ENCODE peak calls at places on chromosomes 1 and 21, in five cellular contexts. S, K, J, F and L are unnamed samples.

GRCh38 chr1:219555802-219556201 is 57.1 kb downstream of the ZC3H11B start:
- DNase-seq in K (no peak), J (peak; percentile 41), F (no peak), S (no peak), L (no peak)

GRCh38 chr1:207873055-207873890 is 37.7 kb downstream of the CD34 start:
- DNase-seq in F (peak; percentile 31), K (no peak), J (no peak), S (no peak), L (peak; percentile 72)

GRCh38 chr1:24915819-24916602 is 14.1 kb downstream of the RUNX3 start:
- DNase-seq in S (no peak), K (no peak), J (no peak), F (peak; percentile 79), L (no peak)

GRCh38 chr1:65164633-65165032 is 16.6 kb downstream of the AK4 start:
- DNase-seq in F (no peak), J (no peak), S (no peak), K (no peak), L (no peak)

GRCh38 chr21:26144026-26144425 is 26.5 kb downstream of the APP start:
- DNase-seq in K (no peak), J (no peak), S (no peak), F (no peak), L (no peak)

GRCh38 chr21:41947596-41948403 is 6.0 kb downstream of the C2CD2 start:
- DNase-seq in K (no peak), J (no peak), S (no peak), F (no peak), L (no peak)

GRCh38 chr1:119387858-119388257 is 19.3 kb downstream of the HAO2 start:
- DNase-seq in K (no peak), J (no peak), F (peak; percentile 51), S (no peak), L (no peak)

GRCh38 chr1:81760487-81761097 is 40.1 kb upstream of the ADGRL2 start:
- DNase-seq in S (no peak), J (peak; percentile 3), F (no peak), K (no peak), L (no peak)

GRCh38 chr1:154176341-154176740 is 15.6 kb downstream of the TPM3 start:
- DNase-seq in K (no peak), F (no peak), J (peak; percentile 63), S (no peak), L (no peak)

GRCh38 chr1:89198500-89199072 is at the start of gene GBP4:
- DNase-seq in S (peak; percentile 22), J (no peak), F (peak; percentile 54), K (no peak), L (no peak)

GRCh38 chr1:23057301-23057700 is 38.0 kb downstream of the KDM1A start:
- DNase-seq in J (no peak), S (no peak), F (no peak), K (no peak), L (no peak)

GRCh38 chr1:243465738-243466137 is 209.9 kb downstream of the SDCCAG8 start:
- DNase-seq in K (no peak), S (no peak), F (no peak), J (no peak), L (no peak)

GRCh38 chr1:209249785-209250441 is 333.6 kb upstream of the CAMK1G start:
- DNase-seq in F (no peak), K (no peak), S (no peak), J (no peak), L (no peak)

GRCh38 chr1:45973106-45973505 is 159.3 kb downstream of the PIK3R3 start:
- DNase-seq in S (no peak), F (no peak), J (no peak), K (no peak), L (no peak)

GRCh38 chr1:93651695-93652094 is 29.9 kb downstream of the BCAR3 start:
- DNase-seq in K (no peak), J (no peak), F (no peak), S (no peak), L (no peak)

GRCh38 chr1:194843077-194843476 is 1656.7 kb upstream of the B3GALT2 start:
- DNase-seq in K (no peak), F (no peak), J (no peak), S (no peak), L (no peak)

GRCh38 chr21:45699251-45699942 is 55.9 kb downstream of the PCBP3 start:
- DNase-seq in F (no peak), K (no peak), S (no peak), J (no peak), L (no peak)

DNA sequence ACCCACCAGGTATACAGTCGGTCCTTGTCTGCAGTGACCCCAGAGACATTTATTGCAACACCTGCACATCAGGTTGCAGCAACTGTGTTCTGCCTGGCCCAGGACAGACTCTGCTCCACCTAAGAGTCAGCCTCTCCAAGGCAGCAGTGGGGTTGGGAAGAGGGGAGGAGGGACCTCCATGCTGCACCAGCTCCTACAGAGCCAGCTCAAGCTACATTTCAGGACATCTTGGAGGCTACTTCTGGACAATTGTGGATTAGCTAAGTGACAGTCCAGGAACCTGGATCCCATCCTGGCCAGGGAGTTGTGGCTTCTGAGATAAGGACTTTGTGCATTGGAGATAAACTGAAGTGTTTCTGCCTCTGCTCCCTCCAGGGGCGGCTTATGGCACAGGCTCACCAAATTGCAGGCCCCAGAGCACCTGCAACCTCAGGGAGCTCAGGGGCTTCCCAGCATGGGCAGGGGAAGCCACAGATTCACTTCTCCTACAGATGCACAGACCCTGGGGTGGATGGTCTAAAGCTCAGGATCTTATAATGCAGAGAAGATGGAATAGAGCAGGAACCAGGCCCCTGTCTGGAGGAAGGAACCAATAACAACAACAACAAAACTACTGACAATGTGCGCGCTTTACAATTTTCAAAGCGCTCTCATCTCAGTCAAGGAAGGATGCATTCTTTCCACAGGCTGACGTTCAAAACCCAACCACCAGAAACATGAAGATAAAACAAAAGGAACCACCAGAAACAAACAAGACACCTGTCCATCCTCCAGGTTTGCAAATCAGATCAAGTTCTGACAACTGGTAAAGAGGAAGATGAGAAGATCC is 120.8 kb upstream of the IRF2BP2 start:
- DNase-seq in S (no peak), K (no peak), J (no peak), F (no peak), L (no peak)
- H3K9me3 ChIP-seq in S (no peaks in the 10 kb centered on the region), K (no peaks in the 10 kb centered on the region), J (no peaks in the 10 kb centered on the region), F (no peaks in the 10 kb centered on the region), L (no peaks in the 10 kb centered on the region)

GRCh38 chr1:54584575-54584974 is 36.5 kb downstream of the ACOT11 start:
- DNase-seq in J (no peak), K (no peak), F (no peak), S (no peak), L (no peak)

GRCh38 chr1:54585181-54586066 is 37.4 kb downstream of the ACOT11 start:
- DNase-seq in J (no peak), K (no peak), S (no peak), F (no peak), L (no peak)

GRCh38 chr1:54582566-54583306 is 34.7 kb downstream of the ACOT11 start:
- DNase-seq in K (peak; percentile 28), S (peak; percentile 61), J (no peak), F (peak; percentile 80), L (peak; percentile 31)

GRCh38 chr1:54583307-54583686 is 35.3 kb downstream of the ACOT11 start:
- DNase-seq in F (no peak), J (no peak), K (no peak), S (no peak), L (peak; percentile 51)

GRCh38 chr1:54583868-54584267 is 35.8 kb downstream of the ACOT11 start:
- DNase-seq in K (no peak), S (no peak), F (no peak), J (no peak), L (peak; percentile 88)
- H3K9me3 ChIP-seq in K (no peaks in the 10 kb centered on the region), S (no peaks in the 10 kb centered on the region), F (no peaks in the 10 kb centered on the region), J (no peaks in the 10 kb centered on the region), L (no peaks in the 10 kb centered on the region)

DNA sequence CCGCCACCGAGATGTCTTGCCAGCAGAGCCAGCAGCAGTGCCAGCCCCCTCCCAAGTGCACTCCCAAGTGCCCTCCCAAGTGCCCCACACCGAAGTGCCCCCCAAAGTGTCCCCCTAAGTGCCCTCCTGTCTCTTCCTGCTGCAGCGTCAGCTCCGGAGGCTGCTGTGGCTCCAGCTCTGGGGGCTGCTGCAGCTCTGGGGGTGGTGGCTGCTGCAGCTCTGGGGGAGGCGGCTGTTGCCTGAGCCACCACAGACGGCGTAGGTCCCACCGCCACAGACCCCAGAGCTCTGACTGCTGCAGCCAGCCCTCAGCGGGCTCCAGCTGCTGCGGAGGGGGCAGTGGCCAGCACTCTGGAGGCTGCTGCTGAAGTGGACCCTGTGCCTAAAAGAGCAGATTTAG is 1.4 kb downstream of the LCE1F start:
- DNase-seq in K (no peak), F (no peak), S (no peak), J (no peak), L (no peak)
- H3K9me3 ChIP-seq in K (no peaks in the 10 kb centered on the region), F (peaks cover 56% of the 10 kb centered on the region), S (no peaks in the 10 kb centered on the region), J (peaks cover 12% of the 10 kb centered on the region), L (no peaks in the 10 kb centered on the region)

GRCh38 chr1:83637009-83637408 is 361.9 kb downstream of the TTLL7 start:
- DNase-seq in K (no peak), F (no peak), S (no peak), J (no peak), L (no peak)

GRCh38 chr1:83641828-83642443 is 357.0 kb downstream of the TTLL7 start:
- DNase-seq in S (no peak), K (no peak), J (no peak), F (no peak), L (no peak)

GRCh38 chr1:83641206-83641658 is 357.7 kb downstream of the TTLL7 start:
- DNase-seq in F (peak; percentile 50), S (no peak), K (no peak), J (no peak), L (peak; percentile 42)

GRCh38 chr1:83639785-83640184 is 359.1 kb downstream of the TTLL7 start:
- DNase-seq in J (no peak), S (no peak), K (no peak), F (no peak), L (no peak)

DNA sequence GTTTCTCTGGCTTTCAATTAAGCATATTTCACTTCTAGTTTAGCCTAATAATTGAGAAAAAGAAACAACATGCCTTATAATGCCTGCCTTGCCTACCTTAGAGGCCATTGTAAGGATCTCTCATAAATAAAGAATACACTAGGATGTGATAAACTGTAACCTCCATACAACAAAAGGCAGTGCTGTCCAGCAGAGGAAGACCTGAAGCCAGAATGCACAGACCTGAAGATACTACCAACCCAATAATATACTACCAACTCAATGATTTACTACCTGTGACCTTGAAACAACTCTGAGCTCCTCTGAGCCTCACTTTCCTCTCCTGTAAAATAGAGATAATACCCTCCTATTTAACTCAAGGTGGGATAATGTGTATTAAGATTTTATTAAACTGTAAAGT is 361.3 kb downstream of the TTLL7 start:
- DNase-seq in S (no peak), J (no peak), F (no peak), K (no peak), L (no peak)
- H3K9me3 ChIP-seq in S (no peaks in the 10 kb centered on the region), J (no peaks in the 10 kb centered on the region), F (no peaks in the 10 kb centered on the region), K (no peaks in the 10 kb centered on the region), L (no peaks in the 10 kb centered on the region)

DNA sequence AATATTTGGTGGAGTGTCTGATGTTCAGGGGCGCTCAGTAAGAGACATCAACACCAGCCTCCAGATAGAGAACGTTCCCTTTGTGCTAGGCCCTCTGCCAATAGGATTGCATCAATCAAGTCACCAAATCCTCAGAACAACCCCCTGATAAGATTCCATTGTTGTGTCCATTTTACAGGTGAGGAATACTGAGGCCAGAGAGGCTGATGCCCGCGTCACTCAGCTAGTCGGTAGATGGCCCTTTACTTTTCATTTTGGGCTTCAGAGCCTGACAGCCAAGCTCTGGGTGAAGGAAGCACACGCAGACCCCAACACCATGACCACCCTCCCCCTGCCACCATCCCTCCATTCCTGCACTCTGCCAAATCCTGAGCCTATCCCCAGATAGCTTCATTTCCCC is 406.2 kb downstream of the PTPRU start:
- DNase-seq in S (no peak), J (no peak), F (peak; percentile 23), K (no peak), L (no peak)
- H3K9me3 ChIP-seq in S (no peaks in the 10 kb centered on the region), J (no peaks in the 10 kb centered on the region), F (no peaks in the 10 kb centered on the region), K (no peaks in the 10 kb centered on the region), L (no peaks in the 10 kb centered on the region)